ENCODE peak calls at places on chromosome X, in six cellular contexts. Z is endodermal cell, Y is fibroblast of villous mesenchyme, S is spleen, Q is cardiac fibroblast, R is astrocyte. O is an unnamed sample.

GRCh38 chrX:30895331-30895730 is 6.3 kb upstream of the TAB3 start:
- DNase-seq in Z (no peak), Y (no peak), S (no peak), Q (no peak), R (peak), O (no peak)

GRCh38 chrX:72366746-72367145 is 61.0 kb upstream of the CITED1 start:
- DNase-seq in Z (no peak), Y (no peak), S (no peak), Q (no peak), R (no peak), O (no peak)

GRCh38 chrX:39409246-39409917 is 608.1 kb downstream of the MID1IP1 start:
- DNase-seq in Z (no peak), Y (no peak), S (no peak), Q (peak), R (peak), O (no peak)

GRCh38 chrX:27336466-27337091 is 126.6 kb downstream of the PPP4R3C start:
- DNase-seq in Z (peak), Y (peak), S (peak), Q (peak), R (no peak), O (no peak)

GRCh38 chrX:94058728-94059382 is 384.8 kb downstream of the FAM133A start:
- DNase-seq in Z (peak), Y (no peak), S (no peak), Q (peak), R (no peak), O (no peak)

GRCh38 chrX:323721-324628 is 5.4 kb upstream of the GTPBP6 start:
- DNase-seq in Z (peak), Y (peak), S (peak), Q (peak), R (peak), O (no peak)

GRCh38 chrX:125405339-125405738 is 85.7 kb downstream of the TEX13C start:
- DNase-seq in Z (no peak), Y (no peak), S (no peak), Q (no peak), R (no peak), O (no peak)

GRCh38 chrX:123648028-123648810 is 84.6 kb downstream of the THOC2 start:
- DNase-seq in Z (peak), Y (peak), S (no peak), Q (peak), R (peak), O (peak)

GRCh38 chrX:42109428-42109827 is 186.1 kb upstream of the CASK start:
- DNase-seq in Z (no peak), Y (no peak), S (no peak), Q (no peak), R (no peak), O (no peak)

GRCh38 chrX:73446831-73447230 is at the start of gene CDX4:
- DNase-seq in Z (peak), Y (no peak), S (no peak), Q (no peak), R (no peak), O (no peak)

GRCh38 chrX:103774070-103774642 is 2.5 kb upstream of the PLP1 start:
- DNase-seq in Z (peak), Y (peak), S (no peak), Q (peak), R (no peak), O (no peak)

GRCh38 chrX:18887821-18888205 is 96.1 kb downstream of the PHKA2 start:
- DNase-seq in Z (no peak), Y (no peak), S (peak), Q (no peak), R (no peak), O (no peak)

GRCh38 chrX:148670277-148670676 is 169.9 kb downstream of the AFF2 start:
- DNase-seq in Z (no peak), Y (peak), S (no peak), Q (no peak), R (no peak), O (no peak)

GRCh38 chrX:135087867-135088266 is 32.5 kb downstream of the ETDB start:
- DNase-seq in Z (no peak), Y (no peak), S (no peak), Q (peak), R (no peak), O (no peak)

GRCh38 chrX:132031867-132032266 is 8.8 kb downstream of the STK26 start:
- DNase-seq in Z (no peak), Y (no peak), S (no peak), Q (no peak), R (no peak), O (no peak)

DNA sequence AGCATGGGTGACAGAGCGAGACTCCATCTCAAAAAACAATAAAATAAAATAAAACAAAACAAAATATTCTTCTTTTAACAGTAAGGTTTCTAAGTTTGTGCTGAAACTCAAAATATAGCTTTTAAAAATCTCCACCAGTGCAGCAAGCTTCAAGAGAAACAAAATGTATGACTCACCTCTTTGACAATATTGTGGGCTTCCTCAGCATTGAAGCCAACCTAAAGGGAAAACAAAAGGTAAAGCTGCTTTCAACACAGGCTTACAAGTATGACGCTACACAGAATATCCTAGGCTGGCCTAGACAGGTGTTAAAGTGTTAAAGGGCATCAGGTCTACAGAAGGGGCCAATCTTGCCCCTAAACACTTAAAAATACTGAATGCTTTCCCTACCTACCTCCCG is 1.2 kb downstream of the DYNLT3 start:
- DNase-seq in Z (no peak), Y (no peak), S (no peak), Q (peak), R (peak), O (no peak)
- H3K4me3 ChIP-seq in Z (no peak), Y (peak), S (no peak), Q (no peak), R (peak), O (peak)

GRCh38 chrX:53048169-53049126 is at the start of gene GPR173:
- DNase-seq in Z (peak), Y (peak), S (no peak), Q (peak), R (peak), O (peak)
- H3K4me3 ChIP-seq in Z (peak), Y (peak), S (peak), Q (peak), R (peak), O (peak)

GRCh38 chrX:57156397-57157049 is 19.3 kb upstream of the SPIN2A start:
- DNase-seq in Z (peak), Y (peak), S (no peak), Q (peak), R (peak), O (no peak)

GRCh38 chrX:57155171-57155570 is 18.0 kb upstream of the SPIN2A start:
- DNase-seq in Z (no peak), Y (no peak), S (no peak), Q (peak), R (no peak), O (no peak)
- H3K4me3 ChIP-seq in Z (no peak), Y (no peak), S (no peak), Q (no peak), R (no peak), O (no peak)

DNA sequence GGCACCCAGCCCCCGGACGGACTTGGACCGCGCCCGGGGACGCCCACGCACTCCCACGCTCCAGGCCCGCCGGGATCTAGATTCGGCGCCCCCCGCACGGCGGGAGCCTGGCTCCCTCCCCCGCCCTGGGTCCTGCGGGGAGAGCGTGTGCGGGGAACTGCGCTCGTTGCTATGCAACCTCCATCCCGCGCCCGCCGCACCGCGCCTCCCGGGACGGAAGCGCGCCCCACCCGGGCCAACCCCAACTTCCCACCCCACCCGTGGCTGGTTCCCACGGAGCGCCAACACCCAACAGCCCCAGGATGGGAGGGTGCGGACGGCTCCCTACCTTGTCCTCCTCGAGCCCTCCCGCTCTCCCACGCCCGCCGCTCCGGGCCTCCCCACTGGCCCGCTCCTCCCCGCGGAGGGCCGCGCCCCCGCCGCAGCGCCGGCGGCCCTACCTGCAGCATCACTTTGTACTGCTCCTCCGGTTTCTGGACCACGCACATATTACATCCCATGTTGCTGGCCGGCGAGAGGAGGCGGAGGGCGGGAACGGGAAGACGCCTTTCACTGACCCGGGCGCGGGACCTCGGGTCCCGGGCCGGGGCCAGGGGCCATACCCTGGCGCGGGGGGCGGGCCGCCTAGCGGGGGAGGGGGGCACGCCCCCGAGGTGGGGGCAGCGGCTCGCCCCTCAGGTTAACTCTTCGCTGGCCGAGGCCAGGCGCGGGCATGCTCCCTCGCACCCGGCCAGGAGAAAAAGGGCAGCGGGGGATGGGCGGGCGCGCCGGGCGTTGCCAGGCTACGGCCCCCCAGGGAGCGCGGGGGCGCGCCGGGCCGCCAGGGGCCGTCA is at the start of gene PDZD4:
- DNase-seq in Z (peak), Y (no peak), S (peak), Q (no peak), R (no peak), O (no peak)
- H3K4me3 ChIP-seq in Z (peak), Y (no peak), S (peak), Q (no peak), R (no peak), O (no peak)

GRCh38 chrX:2502668-2503519 is 2.1 kb upstream of the DHRSX start:
- DNase-seq in Z (no peak), Y (peak), S (peak), Q (peak), R (peak), O (no peak)
- H3K4me3 ChIP-seq in Z (no peak), Y (no peak), S (no peak), Q (no peak), R (no peak), O (no peak)

GRCh38 chrX:40735318-40736169 is at the start of gene MED14:
- DNase-seq in Z (peak), Y (peak), S (peak), Q (peak), R (peak), O (peak)

GRCh38 chrX:40729923-40730584 is 5.3 kb downstream of the MED14 start:
- DNase-seq in Z (no peak), Y (peak), S (no peak), Q (no peak), R (no peak), O (no peak)

GRCh38 chrX:40736170-40736505 is 796 bp upstream of the MED14 start:
- DNase-seq in Z (no peak), Y (no peak), S (no peak), Q (no peak), R (no peak), O (no peak)

GRCh38 chrX:40734956-40735317 is 405 bp downstream of the MED14 start:
- DNase-seq in Z (no peak), Y (peak), S (no peak), Q (no peak), R (no peak), O (no peak)

GRCh38 chrX:40733691-40734090 is 1.7 kb downstream of the MED14 start:
- DNase-seq in Z (no peak), Y (peak), S (no peak), Q (no peak), R (no peak), O (no peak)
- H3K4me3 ChIP-seq in Z (peak), Y (peak), S (no peak), Q (peak), R (peak), O (peak)

O was measured in retinal pigment epithelial cell.